ENCODE peak calls at places on chromosomes 7 and 10, in four cellular contexts. D, U, M and O are unnamed samples.

GRCh38 chr10:47031251-47031952 is 120.2 kb downstream of the PTPN20 start:
- DNase-seq in D (peak), U (no peak), M (no peak), O (peak)

GRCh38 chr7:91185771-91186170 is 78.5 kb upstream of the FZD1 start:
- DNase-seq in D (no peak), U (no peak), M (no peak), O (no peak)

GRCh38 chr10:4684434-4684833 is 141.6 kb upstream of the AKR1E2 start:
- DNase-seq in D (no peak), U (no peak), M (no peak), O (no peak)

GRCh38 chr10:110681023-110681681 is 37.0 kb downstream of the RBM20 start:
- DNase-seq in D (peak), U (no peak), M (peak), O (peak)

GRCh38 chr10:20993387-20994170 is 96.5 kb upstream of the NEBL start:
- DNase-seq in D (no peak), U (no peak), M (no peak), O (no peak)

GRCh38 chr10:119655566-119656001 is 4.4 kb downstream of the BAG3 start:
- DNase-seq in D (peak), U (no peak), M (no peak), O (peak)

GRCh38 chr7:114924066-114924712 is 2.3 kb downstream of the MDFIC start:
- DNase-seq in D (no peak), U (no peak), M (no peak), O (no peak)

GRCh38 chr7:141945356-141945755 is 1.4 kb downstream of the CLEC5A start:
- DNase-seq in D (no peak), U (no peak), M (no peak), O (no peak)

GRCh38 chr7:1964913-1965578 is 267.7 kb downstream of the MAD1L1 start:
- DNase-seq in D (no peak), U (no peak), M (no peak), O (no peak)

GRCh38 chr10:3534433-3534832 is 250.6 kb downstream of the KLF6 start:
- DNase-seq in D (no peak), U (no peak), M (no peak), O (no peak)

GRCh38 chr10:97291357-97292096 is 910 bp downstream of the ARHGAP19 start:
- DNase-seq in D (peak), U (no peak), M (no peak), O (no peak)

GRCh38 chr10:86258488-86258887 is 108.1 kb downstream of the GRID1 start:
- DNase-seq in D (no peak), U (no peak), M (no peak), O (no peak)

GRCh38 chr7:97078023-97078988 is 39.2 kb upstream of the SDHAF3 start:
- DNase-seq in D (no peak), U (peak), M (no peak), O (no peak)

GRCh38 chr7:98234429-98235147 is 17.4 kb downstream of the TECPR1 start:
- DNase-seq in D (no peak), U (no peak), M (no peak), O (no peak)

GRCh38 chr7:26490631-26491624 is 199.3 kb downstream of the SNX10 start:
- DNase-seq in D (no peak), U (no peak), M (no peak), O (no peak)

GRCh38 chr10:60414877-60415585 is 25.4 kb upstream of the ANK3 start:
- DNase-seq in D (no peak), U (no peak), M (no peak), O (peak)

GRCh38 chr10:111344804-111345203 is 268.0 kb downstream of the ADRA2A start:
- DNase-seq in D (no peak), U (no peak), M (no peak), O (peak)

GRCh38 chr7:128705891-128706333 is 33.2 kb upstream of the CALU start:
- DNase-seq in D (no peak), U (no peak), M (no peak), O (no peak)

GRCh38 chr10:50567384-50567783 is 56.4 kb downstream of the SGMS1 start:
- DNase-seq in D (no peak), U (no peak), M (no peak), O (no peak)
- TF ChIP-seq ESRRA in D (no peak), U (no peak), M (no peak), O (no peak)

DNA sequence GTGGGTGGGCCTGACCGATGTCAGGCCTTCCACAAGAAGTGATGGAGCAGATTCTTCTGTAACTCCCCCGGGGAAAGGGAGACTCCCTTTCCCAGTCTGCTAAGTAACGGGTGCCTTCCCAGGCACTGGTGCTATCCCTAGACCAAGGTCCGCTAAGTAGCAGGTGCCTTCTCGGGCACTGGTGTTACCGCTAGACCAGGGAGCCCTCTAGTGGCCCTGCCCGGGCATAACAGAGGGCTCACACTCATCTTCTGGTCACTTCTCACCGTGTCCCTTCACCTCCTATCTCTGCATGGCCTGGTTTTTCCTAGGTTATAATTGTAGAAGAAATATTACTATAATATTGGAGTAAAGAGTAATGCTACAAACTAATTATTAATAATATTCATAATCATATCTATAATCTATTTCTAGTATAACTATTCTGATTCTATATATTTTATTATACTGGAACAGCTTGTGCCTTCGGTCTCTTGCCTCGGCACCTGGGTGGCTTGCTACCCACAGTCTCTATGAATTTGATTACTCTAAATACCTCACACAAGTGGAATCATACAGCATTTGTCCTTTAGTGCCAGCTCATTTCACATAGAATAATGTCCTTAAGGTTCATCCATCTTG is 1378.7 kb downstream of the XPNPEP1 start:
- DNase-seq in D (peak), U (no peak), M (peak), O (peak)
- TF ChIP-seq JUNB in D (no peak), U (no peak), M (no peak), O (no peak)

GRCh38 chr10:129873351-129873750 is 90.7 kb downstream of the EBF3 start:
- DNase-seq in D (no peak), U (no peak), M (no peak), O (no peak)

GRCh38 chr10:129868470-129869035 is 95.5 kb downstream of the EBF3 start:
- DNase-seq in D (no peak), U (no peak), M (no peak), O (no peak)

GRCh38 chr10:129870042-129870757 is 93.9 kb downstream of the EBF3 start:
- DNase-seq in D (no peak), U (no peak), M (no peak), O (no peak)

GRCh38 chr10:129872001-129872400 is 92.1 kb downstream of the EBF3 start:
- DNase-seq in D (no peak), U (no peak), M (no peak), O (no peak)

GRCh38 chr10:129870926-129871660 is 93.0 kb downstream of the EBF3 start:
- DNase-seq in D (no peak), U (no peak), M (no peak), O (no peak)
- TF ChIP-seq ESRRA in D (no peak), U (no peak), M (no peak), O (no peak)

GRCh38 chr7:148422028-148422427 is 168.5 kb upstream of the C7orf33 start:
- DNase-seq in D (no peak), U (no peak), M (no peak), O (no peak)
- TF ChIP-seq JUNB in D (no peak), U (no peak), M (no peak), O (no peak)

GRCh38 chr10:24344279-24344678 is 135.3 kb downstream of the KIAA1217 start:
- DNase-seq in D (no peak), U (no peak), M (peak), O (no peak)

GRCh38 chr10:24346877-24347505 is 138.1 kb downstream of the KIAA1217 start:
- DNase-seq in D (no peak), U (no peak), M (no peak), O (no peak)

GRCh38 chr10:24341371-24341770 is 132.4 kb downstream of the KIAA1217 start:
- DNase-seq in D (no peak), U (no peak), M (no peak), O (no peak)

GRCh38 chr10:24341897-24342296 is 133.0 kb downstream of the KIAA1217 start:
- DNase-seq in D (no peak), U (no peak), M (no peak), O (no peak)

GRCh38 chr10:24344695-24345473 is 135.9 kb downstream of the KIAA1217 start:
- DNase-seq in D (no peak), U (no peak), M (no peak), O (no peak)
- TF ChIP-seq ESRRA in D (no peak), U (no peak), M (no peak), O (no peak)

GRCh38 chr7:27661776-27662489 is 750 bp downstream of the HIBADH start:
- DNase-seq in D (peak), U (no peak), M (peak), O (peak)
- TF ChIP-seq JUNB in D (no peak), U (no peak), M (no peak), O (no peak)

GRCh38 chr10:100485841-100486495 is 23.2 kb downstream of the WNT8B start:
- DNase-seq in D (no peak), U (no peak), M (no peak), O (no peak)
- TF ChIP-seq ESRRA in D (no peak), U (no peak), M (no peak), O (no peak)

GRCh38 chr10:132651511-132652029 is 114.0 kb downstream of the INPP5A start:
- DNase-seq in D (no peak), U (no peak), M (no peak), O (no peak)

GRCh38 chr10:132653721-132654120 is 116.1 kb downstream of the INPP5A start:
- DNase-seq in D (no peak), U (no peak), M (no peak), O (no peak)

GRCh38 chr10:132652446-132652845 is 114.9 kb downstream of the INPP5A start:
- DNase-seq in D (no peak), U (no peak), M (no peak), O (no peak)

GRCh38 chr10:132654121-132654571 is 116.6 kb downstream of the INPP5A start:
- DNase-seq in D (no peak), U (no peak), M (no peak), O (no peak)

GRCh38 chr10:132652936-132653590 is 115.5 kb downstream of the INPP5A start:
- DNase-seq in D (no peak), U (no peak), M (no peak), O (no peak)
- TF ChIP-seq JUNB in D (no peak), U (no peak), M (no peak), O (no peak)

GRCh38 chr7:121752706-121753105 is 120.3 kb upstream of the PTPRZ1 start:
- DNase-seq in D (no peak), U (no peak), M (peak), O (no peak)
- TF ChIP-seq ESRRA in D (no peak), U (no peak), M (no peak), O (no peak)

DNA sequence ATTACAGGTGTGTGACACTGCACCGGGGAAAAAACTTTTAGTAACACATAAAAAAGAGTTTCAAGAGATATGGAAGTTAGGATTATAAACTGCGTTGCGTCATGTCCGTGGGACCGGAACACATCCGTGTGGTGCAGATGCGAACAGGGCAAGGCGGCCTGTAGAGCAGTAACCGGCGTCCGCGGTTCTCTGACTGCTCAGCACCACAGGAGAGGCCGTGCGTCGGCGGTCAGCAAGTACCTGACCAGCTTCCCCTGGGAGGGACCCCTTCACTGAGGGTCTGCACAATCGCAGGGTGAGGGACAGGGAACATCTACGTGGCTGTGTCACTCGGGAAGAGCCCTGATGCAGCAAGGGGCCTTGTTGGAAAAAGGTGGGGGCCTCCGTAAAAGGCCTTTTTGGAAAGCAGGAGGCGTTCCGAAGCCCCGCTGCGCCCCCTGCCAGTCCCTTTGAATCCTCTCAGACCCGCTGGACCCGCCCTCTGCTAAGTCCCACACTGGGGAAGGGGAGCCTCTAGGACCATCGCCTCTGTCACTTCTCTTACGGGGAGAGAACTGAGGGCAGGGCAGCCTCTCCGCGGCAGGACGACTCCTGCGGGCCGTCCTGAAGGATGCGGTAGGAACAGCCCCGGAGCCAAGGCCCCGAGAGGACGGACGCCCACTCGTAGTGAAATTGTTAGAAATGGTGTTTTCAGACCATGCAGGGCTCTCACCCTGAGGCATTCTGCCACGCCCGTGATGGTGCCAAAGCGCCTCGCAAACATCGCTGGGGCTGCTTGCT is 771.6 kb upstream of the COBL start:
- DNase-seq in D (no peak), U (no peak), M (no peak), O (no peak)
- TF ChIP-seq JUNB in D (no peak), U (no peak), M (no peak), O (no peak)